ENCODE peak calls at places on chromosomes 3 and 15, in seven cellular contexts. One of them, this sample, is unnamed.

GRCh38 chr3:63064216-63064755 is 189.1 kb upstream of the CADPS start:
- DNase-seq in effector CD4-positive, alpha-beta T cell: no peak
- DNase-seq in nephron progenitor cell: no peak
- DNase-seq in GM12865: no peak
- DNase-seq in NCI-H510A treated with DMSO at 0.1 percent for 48 hours: no peak
- DNase-seq in NCI-H524: no peak
- DNase-seq in stimulated activated CD4-positive, alpha-beta T cell treated with anti-CD3 and anti-CD28 coated beads, TNF-alpha, amount 100 ng/mL, for 4 hours: no peak
- DNase-seq in this sample: no peak

GRCh38 chr3:8824238-8824637 is 54.8 kb upstream of the OXTR start:
- DNase-seq in effector CD4-positive, alpha-beta T cell: no peak
- DNase-seq in nephron progenitor cell: no peak
- DNase-seq in GM12865: no peak
- DNase-seq in NCI-H510A treated with DMSO at 0.1 percent for 48 hours: no peak
- DNase-seq in NCI-H524: no peak
- DNase-seq in stimulated activated CD4-positive, alpha-beta T cell treated with anti-CD3 and anti-CD28 coated beads, TNF-alpha, amount 100 ng/mL, for 4 hours: no peak
- DNase-seq in this sample: no peak

GRCh38 chr15:50765202-50765967 is at the start of gene SPPL2A:
- DNase-seq in effector CD4-positive, alpha-beta T cell: peak
- DNase-seq in nephron progenitor cell: peak
- DNase-seq in GM12865: peak
- DNase-seq in NCI-H510A treated with DMSO at 0.1 percent for 48 hours: peak
- DNase-seq in NCI-H524: peak
- DNase-seq in stimulated activated CD4-positive, alpha-beta T cell treated with anti-CD3 and anti-CD28 coated beads, TNF-alpha, amount 100 ng/mL, for 4 hours: peak
- DNase-seq in this sample: peak

GRCh38 chr15:93454788-93455187 is 365.8 kb upstream of the RGMA start:
- DNase-seq in effector CD4-positive, alpha-beta T cell: no peak
- DNase-seq in nephron progenitor cell: no peak
- DNase-seq in GM12865: no peak
- DNase-seq in NCI-H510A treated with DMSO at 0.1 percent for 48 hours: no peak
- DNase-seq in NCI-H524: no peak
- DNase-seq in stimulated activated CD4-positive, alpha-beta T cell treated with anti-CD3 and anti-CD28 coated beads, TNF-alpha, amount 100 ng/mL, for 4 hours: no peak
- DNase-seq in this sample: no peak

GRCh38 chr15:60871731-60872130 is 357.4 kb downstream of the RORA start:
- DNase-seq in effector CD4-positive, alpha-beta T cell: no peak
- DNase-seq in nephron progenitor cell: no peak
- DNase-seq in GM12865: no peak
- DNase-seq in NCI-H510A treated with DMSO at 0.1 percent for 48 hours: no peak
- DNase-seq in NCI-H524: no peak
- DNase-seq in stimulated activated CD4-positive, alpha-beta T cell treated with anti-CD3 and anti-CD28 coated beads, TNF-alpha, amount 100 ng/mL, for 4 hours: no peak
- DNase-seq in this sample: no peak

GRCh38 chr3:123422457-123422856 is 26.4 kb downstream of the ADCY5 start:
- DNase-seq in effector CD4-positive, alpha-beta T cell: no peak
- DNase-seq in nephron progenitor cell: no peak
- DNase-seq in GM12865: no peak
- DNase-seq in NCI-H510A treated with DMSO at 0.1 percent for 48 hours: no peak
- DNase-seq in NCI-H524: no peak
- DNase-seq in stimulated activated CD4-positive, alpha-beta T cell treated with anti-CD3 and anti-CD28 coated beads, TNF-alpha, amount 100 ng/mL, for 4 hours: no peak
- DNase-seq in this sample: no peak

GRCh38 chr3:182913889-182914288 is 66.4 kb downstream of the DCUN1D1 start:
- DNase-seq in effector CD4-positive, alpha-beta T cell: no peak
- DNase-seq in nephron progenitor cell: no peak
- DNase-seq in GM12865: peak
- DNase-seq in NCI-H510A treated with DMSO at 0.1 percent for 48 hours: peak
- DNase-seq in NCI-H524: no peak
- DNase-seq in stimulated activated CD4-positive, alpha-beta T cell treated with anti-CD3 and anti-CD28 coated beads, TNF-alpha, amount 100 ng/mL, for 4 hours: no peak
- DNase-seq in this sample: no peak

GRCh38 chr3:29152379-29152778 is 128.5 kb upstream of the RBMS3 start:
- DNase-seq in effector CD4-positive, alpha-beta T cell: no peak
- DNase-seq in nephron progenitor cell: no peak
- DNase-seq in GM12865: no peak
- DNase-seq in NCI-H510A treated with DMSO at 0.1 percent for 48 hours: no peak
- DNase-seq in NCI-H524: no peak
- DNase-seq in stimulated activated CD4-positive, alpha-beta T cell treated with anti-CD3 and anti-CD28 coated beads, TNF-alpha, amount 100 ng/mL, for 4 hours: no peak
- DNase-seq in this sample: no peak

GRCh38 chr15:25372298-25372697 is 66.5 kb downstream of the UBE3A start:
- DNase-seq in effector CD4-positive, alpha-beta T cell: no peak
- DNase-seq in nephron progenitor cell: no peak
- DNase-seq in GM12865: no peak
- DNase-seq in NCI-H510A treated with DMSO at 0.1 percent for 48 hours: no peak
- DNase-seq in NCI-H524: no peak
- DNase-seq in stimulated activated CD4-positive, alpha-beta T cell treated with anti-CD3 and anti-CD28 coated beads, TNF-alpha, amount 100 ng/mL, for 4 hours: no peak
- DNase-seq in this sample: no peak

GRCh38 chr3:148604270-148605085 is 93.2 kb upstream of the AGTR1 start:
- DNase-seq in effector CD4-positive, alpha-beta T cell: no peak
- DNase-seq in nephron progenitor cell: no peak
- DNase-seq in GM12865: no peak
- DNase-seq in NCI-H510A treated with DMSO at 0.1 percent for 48 hours: no peak
- DNase-seq in NCI-H524: no peak
- DNase-seq in stimulated activated CD4-positive, alpha-beta T cell treated with anti-CD3 and anti-CD28 coated beads, TNF-alpha, amount 100 ng/mL, for 4 hours: no peak
- DNase-seq in this sample: no peak

GRCh38 chr15:43799209-43799944 is 643 bp downstream of the SERINC4 start:
- DNase-seq in effector CD4-positive, alpha-beta T cell: no peak
- DNase-seq in nephron progenitor cell: no peak
- DNase-seq in GM12865: peak
- DNase-seq in NCI-H510A treated with DMSO at 0.1 percent for 48 hours: peak
- DNase-seq in NCI-H524: peak
- DNase-seq in stimulated activated CD4-positive, alpha-beta T cell treated with anti-CD3 and anti-CD28 coated beads, TNF-alpha, amount 100 ng/mL, for 4 hours: no peak
- DNase-seq in this sample: no peak

GRCh38 chr3:26630669-26631384 is 8.3 kb downstream of the LRRC3B start:
- DNase-seq in effector CD4-positive, alpha-beta T cell: no peak
- DNase-seq in nephron progenitor cell: no peak
- DNase-seq in GM12865: no peak
- DNase-seq in NCI-H510A treated with DMSO at 0.1 percent for 48 hours: no peak
- DNase-seq in NCI-H524: no peak
- DNase-seq in stimulated activated CD4-positive, alpha-beta T cell treated with anti-CD3 and anti-CD28 coated beads, TNF-alpha, amount 100 ng/mL, for 4 hours: no peak
- DNase-seq in this sample: no peak

GRCh38 chr3:71517206-71517855 is 66.2 kb downstream of the FOXP1 start:
- DNase-seq in effector CD4-positive, alpha-beta T cell: no peak
- DNase-seq in nephron progenitor cell: no peak
- DNase-seq in GM12865: no peak
- DNase-seq in NCI-H510A treated with DMSO at 0.1 percent for 48 hours: no peak
- DNase-seq in NCI-H524: no peak
- DNase-seq in stimulated activated CD4-positive, alpha-beta T cell treated with anti-CD3 and anti-CD28 coated beads, TNF-alpha, amount 100 ng/mL, for 4 hours: no peak
- DNase-seq in this sample: no peak

GRCh38 chr15:85452436-85452835 is 72.0 kb downstream of the AKAP13 start:
- DNase-seq in effector CD4-positive, alpha-beta T cell: no peak
- DNase-seq in nephron progenitor cell: no peak
- DNase-seq in GM12865: peak
- DNase-seq in NCI-H510A treated with DMSO at 0.1 percent for 48 hours: no peak
- DNase-seq in NCI-H524: no peak
- DNase-seq in stimulated activated CD4-positive, alpha-beta T cell treated with anti-CD3 and anti-CD28 coated beads, TNF-alpha, amount 100 ng/mL, for 4 hours: no peak
- DNase-seq in this sample: no peak

GRCh38 chr3:187963677-187964385 is 190.1 kb upstream of the LPP start:
- DNase-seq in effector CD4-positive, alpha-beta T cell: no peak
- DNase-seq in nephron progenitor cell: no peak
- DNase-seq in GM12865: no peak
- DNase-seq in NCI-H510A treated with DMSO at 0.1 percent for 48 hours: no peak
- DNase-seq in NCI-H524: no peak
- DNase-seq in stimulated activated CD4-positive, alpha-beta T cell treated with anti-CD3 and anti-CD28 coated beads, TNF-alpha, amount 100 ng/mL, for 4 hours: no peak
- DNase-seq in this sample: peak

GRCh38 chr3:126450744-126451143 is 24.9 kb downstream of the ZXDC start:
- DNase-seq in effector CD4-positive, alpha-beta T cell: no peak
- DNase-seq in nephron progenitor cell: no peak
- DNase-seq in GM12865: no peak
- DNase-seq in NCI-H510A treated with DMSO at 0.1 percent for 48 hours: no peak
- DNase-seq in NCI-H524: no peak
- DNase-seq in stimulated activated CD4-positive, alpha-beta T cell treated with anti-CD3 and anti-CD28 coated beads, TNF-alpha, amount 100 ng/mL, for 4 hours: no peak
- DNase-seq in this sample: no peak

GRCh38 chr3:98763814-98764691 is 913 bp downstream of the ST3GAL6 start:
- DNase-seq in effector CD4-positive, alpha-beta T cell: no peak
- DNase-seq in nephron progenitor cell: no peak
- DNase-seq in GM12865: no peak
- DNase-seq in NCI-H510A treated with DMSO at 0.1 percent for 48 hours: no peak
- DNase-seq in NCI-H524: no peak
- DNase-seq in stimulated activated CD4-positive, alpha-beta T cell treated with anti-CD3 and anti-CD28 coated beads, TNF-alpha, amount 100 ng/mL, for 4 hours: no peak
- DNase-seq in this sample: no peak

GRCh38 chr3:16618721-16619120 is 13.5 kb upstream of the DAZL start:
- DNase-seq in effector CD4-positive, alpha-beta T cell: no peak
- DNase-seq in nephron progenitor cell: no peak
- DNase-seq in GM12865: no peak
- DNase-seq in NCI-H510A treated with DMSO at 0.1 percent for 48 hours: no peak
- DNase-seq in NCI-H524: no peak
- DNase-seq in stimulated activated CD4-positive, alpha-beta T cell treated with anti-CD3 and anti-CD28 coated beads, TNF-alpha, amount 100 ng/mL, for 4 hours: no peak
- DNase-seq in this sample: no peak

GRCh38 chr15:76196286-76196948 is 114.9 kb downstream of the ETFA start:
- DNase-seq in effector CD4-positive, alpha-beta T cell: no peak
- DNase-seq in nephron progenitor cell: peak
- DNase-seq in GM12865: peak
- DNase-seq in NCI-H510A treated with DMSO at 0.1 percent for 48 hours: no peak
- DNase-seq in NCI-H524: no peak
- DNase-seq in stimulated activated CD4-positive, alpha-beta T cell treated with anti-CD3 and anti-CD28 coated beads, TNF-alpha, amount 100 ng/mL, for 4 hours: no peak
- DNase-seq in this sample: peak

GRCh38 chr3:128434524-128434923 is 32.2 kb downstream of the DNAJB8 start:
- DNase-seq in effector CD4-positive, alpha-beta T cell: no peak
- DNase-seq in nephron progenitor cell: no peak
- DNase-seq in GM12865: no peak
- DNase-seq in NCI-H510A treated with DMSO at 0.1 percent for 48 hours: no peak
- DNase-seq in NCI-H524: no peak
- DNase-seq in stimulated activated CD4-positive, alpha-beta T cell treated with anti-CD3 and anti-CD28 coated beads, TNF-alpha, amount 100 ng/mL, for 4 hours: no peak
- DNase-seq in this sample: no peak

GRCh38 chr3:128231596-128231995 is 78.3 kb downstream of the EEFSEC start:
- DNase-seq in effector CD4-positive, alpha-beta T cell: no peak
- DNase-seq in nephron progenitor cell: no peak
- DNase-seq in GM12865: no peak
- DNase-seq in NCI-H510A treated with DMSO at 0.1 percent for 48 hours: no peak
- DNase-seq in NCI-H524: no peak
- DNase-seq in stimulated activated CD4-positive, alpha-beta T cell treated with anti-CD3 and anti-CD28 coated beads, TNF-alpha, amount 100 ng/mL, for 4 hours: no peak
- DNase-seq in this sample: no peak

GRCh38 chr3:141052570-141053069 is 1.5 kb downstream of the SPSB4 start:
- DNase-seq in effector CD4-positive, alpha-beta T cell: no peak
- DNase-seq in nephron progenitor cell: peak
- DNase-seq in GM12865: no peak
- DNase-seq in NCI-H510A treated with DMSO at 0.1 percent for 48 hours: peak
- DNase-seq in NCI-H524: peak
- DNase-seq in stimulated activated CD4-positive, alpha-beta T cell treated with anti-CD3 and anti-CD28 coated beads, TNF-alpha, amount 100 ng/mL, for 4 hours: no peak
- DNase-seq in this sample: peak

GRCh38 chr3:55771503-55771902 is 284.4 kb upstream of the WNT5A start:
- DNase-seq in effector CD4-positive, alpha-beta T cell: no peak
- DNase-seq in nephron progenitor cell: no peak
- DNase-seq in GM12865: no peak
- DNase-seq in NCI-H510A treated with DMSO at 0.1 percent for 48 hours: no peak
- DNase-seq in NCI-H524: no peak
- DNase-seq in stimulated activated CD4-positive, alpha-beta T cell treated with anti-CD3 and anti-CD28 coated beads, TNF-alpha, amount 100 ng/mL, for 4 hours: no peak
- DNase-seq in this sample: no peak

GRCh38 chr15:91975241-91975978 is 121.9 kb downstream of the SLCO3A1 start:
- DNase-seq in effector CD4-positive, alpha-beta T cell: no peak
- DNase-seq in nephron progenitor cell: no peak
- DNase-seq in GM12865: no peak
- DNase-seq in NCI-H510A treated with DMSO at 0.1 percent for 48 hours: no peak
- DNase-seq in NCI-H524: no peak
- DNase-seq in stimulated activated CD4-positive, alpha-beta T cell treated with anti-CD3 and anti-CD28 coated beads, TNF-alpha, amount 100 ng/mL, for 4 hours: no peak
- DNase-seq in this sample: no peak

GRCh38 chr3:100331660-100332059 is 2.9 kb upstream of the NIT2 start:
- DNase-seq in effector CD4-positive, alpha-beta T cell: no peak
- DNase-seq in nephron progenitor cell: no peak
- DNase-seq in GM12865: no peak
- DNase-seq in NCI-H510A treated with DMSO at 0.1 percent for 48 hours: no peak
- DNase-seq in NCI-H524: no peak
- DNase-seq in stimulated activated CD4-positive, alpha-beta T cell treated with anti-CD3 and anti-CD28 coated beads, TNF-alpha, amount 100 ng/mL, for 4 hours: no peak
- DNase-seq in this sample: no peak

GRCh38 chr3:81958967-81959625 is 197.7 kb upstream of the GBE1 start:
- DNase-seq in effector CD4-positive, alpha-beta T cell: no peak
- DNase-seq in nephron progenitor cell: no peak
- DNase-seq in GM12865: no peak
- DNase-seq in NCI-H510A treated with DMSO at 0.1 percent for 48 hours: no peak
- DNase-seq in NCI-H524: no peak
- DNase-seq in stimulated activated CD4-positive, alpha-beta T cell treated with anti-CD3 and anti-CD28 coated beads, TNF-alpha, amount 100 ng/mL, for 4 hours: no peak
- DNase-seq in this sample: no peak

GRCh38 chr3:52366527-52366926 is 50.4 kb downstream of the DNAH1 start:
- DNase-seq in effector CD4-positive, alpha-beta T cell: no peak
- DNase-seq in nephron progenitor cell: no peak
- DNase-seq in GM12865: no peak
- DNase-seq in NCI-H510A treated with DMSO at 0.1 percent for 48 hours: no peak
- DNase-seq in NCI-H524: no peak
- DNase-seq in stimulated activated CD4-positive, alpha-beta T cell treated with anti-CD3 and anti-CD28 coated beads, TNF-alpha, amount 100 ng/mL, for 4 hours: no peak
- DNase-seq in this sample: no peak